ENCODE peak calls at places on chromosome 3, in five cellular contexts. W is naive thymus-derived CD4-positive, alpha-beta T cell; V is activated CD8-positive, alpha-beta T cell treated with anti-CD3 and anti-CD28 coated beads for 36 hours; A is gastroesophageal sphincter; F is left lobe of liver. B is an unnamed sample.

GRCh38 chr3:58116985-58117384 is 93.8 kb downstream of the DNASE1L3 start:
- ATAC-seq in F (peak; percentile 2), V (no peak), W (no peak), A (peak; percentile 17), B (no peak)

GRCh38 chr3:183308746-183309145 is 55.7 kb downstream of the B3GNT5 start:
- ATAC-seq in W (no peak), V (no peak), A (no peak), F (no peak), B (no peak)

GRCh38 chr3:127410678-127411077 is 122.8 kb upstream of the PRR20G start:
- ATAC-seq in A (no peak), V (no peak), F (no peak), W (no peak), B (no peak)

GRCh38 chr3:115713247-115713646 is 89.9 kb downstream of the GAP43 start:
- ATAC-seq in F (peak; percentile 77), A (no peak), W (no peak), V (no peak), B (no peak)

GRCh38 chr3:177445591-177445990 is 248.3 kb upstream of the TBL1XR1 start:
- ATAC-seq in W (no peak), V (no peak), A (no peak), F (no peak), B (no peak)

GRCh38 chr3:52857108-52857507 is 22.3 kb upstream of the MUSTN1 start:
- ATAC-seq in F (no peak), W (no peak), A (no peak), V (no peak), B (no peak)

GRCh38 chr3:5277612-5278236 is 90.2 kb downstream of the EDEM1 start:
- ATAC-seq in A (no peak), V (no peak), F (no peak), W (no peak), B (no peak)

GRCh38 chr3:148211725-148212124 is 486.0 kb upstream of the AGTR1 start:
- ATAC-seq in A (no peak), V (no peak), F (peak; percentile 59), W (no peak), B (no peak)

GRCh38 chr3:32969656-32970055 is 18.2 kb downstream of the CCR4 start:
- ATAC-seq in V (no peak), F (no peak), W (no peak), A (no peak), B (no peak)

GRCh38 chr3:196988241-196989029 is 19.8 kb upstream of the PIGZ start:
- ATAC-seq in A (no peak), W (no peak), F (peak; percentile 51), V (no peak), B (no peak)

GRCh38 chr3:15325228-15325627 is 7.2 kb downstream of the SH3BP5 start:
- ATAC-seq in F (no peak), W (no peak), A (no peak), V (no peak), B (no peak)

GRCh38 chr3:65935724-65936123 is 103.0 kb downstream of the MAGI1 start:
- ATAC-seq in F (no peak), A (no peak), W (no peak), V (no peak), B (no peak)

GRCh38 chr3:120602682-120603081 is 6.5 kb downstream of the NDUFB4 start:
- ATAC-seq in W (no peak), A (no peak), F (no peak), V (no peak), B (no peak)

GRCh38 chr3:44208086-44208485 is 33.6 kb upstream of the TOPAZ1 start:
- ATAC-seq in V (peak; percentile 60), A (no peak), F (no peak), W (peak; percentile 86), B (no peak)

GRCh38 chr3:178785961-178786360 is 249.7 kb downstream of the KCNMB2 start:
- ATAC-seq in V (no peak), F (no peak), W (no peak), A (no peak), B (no peak)

GRCh38 chr3:31890007-31890406 is 91.1 kb downstream of the OSBPL10 start:
- ATAC-seq in F (no peak), A (no peak), V (no peak), W (no peak), B (no peak)

GRCh38 chr3:125220681-125221429 is 8.3 kb upstream of the SLC12A8 start:
- ATAC-seq in W (peak; percentile 38), F (peak; percentile 30), A (no peak), V (peak; percentile 51), B (peak; percentile 64)

GRCh38 chr3:182925330-182925943 is 54.9 kb downstream of the DCUN1D1 start:
- ATAC-seq in V (no peak), W (peak; percentile 12), F (peak; percentile 17), A (peak; percentile 19), B (peak; percentile 71)

GRCh38 chr3:175410251-175410650 is 551.1 kb downstream of the NAALADL2 start:
- ATAC-seq in A (no peak), V (no peak), F (no peak), W (no peak), B (no peak)

GRCh38 chr3:10518506-10519150 is 13.2 kb upstream of the ATP2B2 start:
- ATAC-seq in W (no peak), V (no peak), F (no peak), A (no peak), B (no peak)

GRCh38 chr3:196995646-196996355 is 27.2 kb upstream of the PIGZ start:
- ATAC-seq in F (no peak), W (no peak), V (peak; percentile 45), A (no peak), B (no peak)

GRCh38 chr3:184474907-184475306 is 86.7 kb upstream of the EPHB3 start:
- ATAC-seq in W (no peak), A (no peak), V (no peak), F (no peak), B (no peak)

GRCh38 chr3:177591371-177591770 is 394.1 kb upstream of the TBL1XR1 start:
- ATAC-seq in A (no peak), V (no peak), F (peak; percentile 42), W (peak; percentile 59), B (peak; percentile 47)

GRCh38 chr3:179526482-179526881 is 36.2 kb upstream of the ACTL6A start:
- ATAC-seq in W (no peak), A (peak; percentile 59), V (no peak), F (no peak), B (no peak)

GRCh38 chr3:143329567-143330164 is 210.1 kb downstream of the CHST2 start:
- ATAC-seq in F (peak; percentile 96), W (peak; percentile 26), A (peak; percentile 32), V (no peak), B (no peak)

GRCh38 chr3:12679468-12679867 is 15.6 kb upstream of the RAF1 start:
- ATAC-seq in F (peak; percentile 38), W (no peak), V (no peak), A (no peak), B (no peak)

GRCh38 chr3:28228623-28229022 is 12.8 kb upstream of the CMC1 start:
- ATAC-seq in W (no peak), F (no peak), A (no peak), V (no peak), B (no peak)

GRCh38 chr3:135136361-135137100 is 341.5 kb downstream of the EPHB1 start:
- ATAC-seq in A (no peak), F (no peak), W (no peak), V (no peak), B (no peak)

GRCh38 chr3:161215186-161215585 is 5.9 kb upstream of the NMD3 start:
- ATAC-seq in W (no peak), F (peak; percentile 54), A (no peak), V (no peak), B (no peak)

GRCh38 chr3:159971311-159971710 is 17.3 kb upstream of the IL12A start:
- ATAC-seq in V (no peak), A (no peak), W (no peak), F (no peak), B (no peak)

GRCh38 chr3:64431717-64432116 is 206.5 kb upstream of the PRICKLE2 start:
- ATAC-seq in A (no peak), V (no peak), W (no peak), F (no peak), B (no peak)